ENCODE peak calls at places on chromosomes 1 and 21, in six cellular contexts. T is endodermal cell, V is left lung, N is heart right ventricle, P is stomach, M is RWPE2. L is an unnamed sample.

GRCh38 chr1:154768456-154769125 is 101.5 kb downstream of the KCNN3 start:
- DNase-seq in T (no peak), V (no peak), N (peak; percentile 36), P (peak; percentile 14), M (peak; percentile 25), L (no peak)

GRCh38 chr1:22829001-22829989 is 118.7 kb downstream of the EPHB2 start:
- DNase-seq in T (no peak), V (no peak), N (no peak), P (no peak), M (no peak), L (no peak)

GRCh38 chr21:37463083-37463780 is 96.7 kb downstream of the DYRK1A start:
- DNase-seq in T (peak; percentile 62), V (no peak), N (no peak), P (peak; percentile 49), M (no peak), L (no peak)

GRCh38 chr1:1122078-1122811 is 6.4 kb upstream of the C1orf159 start:
- DNase-seq in T (peak; percentile 94), V (peak; percentile 78), N (peak; percentile 79), P (peak; percentile 90), M (peak; percentile 75), L (peak; percentile 74)

GRCh38 chr1:223331929-223332328 is 32.0 kb downstream of the SUSD4 start:
- DNase-seq in T (no peak), V (no peak), N (no peak), P (no peak), M (no peak), L (no peak)

GRCh38 chr1:13908128-13908527 is 208.1 kb downstream of the PRDM2 start:
- DNase-seq in T (no peak), V (no peak), N (no peak), P (no peak), M (no peak), L (no peak)

GRCh38 chr1:30692201-30692947 is 31.0 kb downstream of the MATN1 start:
- DNase-seq in T (no peak), V (peak; percentile 15), N (no peak), P (no peak), M (peak; percentile 26), L (no peak)

GRCh38 chr1:32867671-32868070 is 3.0 kb downstream of the FNDC5 start:
- DNase-seq in T (no peak), V (no peak), N (no peak), P (no peak), M (no peak), L (no peak)

GRCh38 chr1:54278941-54279422 is 79.0 kb downstream of the MRPL37 start:
- DNase-seq in T (no peak), V (no peak), N (peak; percentile 41), P (peak; percentile 63), M (no peak), L (no peak)

GRCh38 chr1:200146100-200146499 is 118.6 kb downstream of the NR5A2 start:
- DNase-seq in T (no peak), V (no peak), N (no peak), P (no peak), M (no peak), L (no peak)

GRCh38 chr21:32572574-32573420 is 12.5 kb downstream of the TCP10L start:
- DNase-seq in T (peak; percentile 51), V (no peak), N (no peak), P (peak; percentile 66), M (no peak), L (peak; percentile 52)
- H3K4me3 ChIP-seq in T (no peak overlapping the region), V (no peak overlapping the region), N (no peak overlapping the region), P (no peak overlapping the region), M (no peak overlapping the region), L (peak overlapping the region; percentile 23)

GRCh38 chr1:3145489-3146325 is 76.7 kb downstream of the PRDM16 start:
- DNase-seq in T (no peak), V (no peak), N (no peak), P (no peak), M (no peak), L (no peak)

GRCh38 chr1:3142236-3142635 is 73.2 kb downstream of the PRDM16 start:
- DNase-seq in T (no peak), V (no peak), N (no peak), P (no peak), M (no peak), L (no peak)

GRCh38 chr1:3139871-3140837 is 71.2 kb downstream of the PRDM16 start:
- DNase-seq in T (no peak), V (no peak), N (no peak), P (no peak), M (no peak), L (peak; percentile 54)

GRCh38 chr1:3141836-3142235 is 72.8 kb downstream of the PRDM16 start:
- DNase-seq in T (no peak), V (no peak), N (no peak), P (no peak), M (no peak), L (no peak)

GRCh38 chr1:3142751-3143150 is 73.7 kb downstream of the PRDM16 start:
- DNase-seq in T (no peak), V (no peak), N (no peak), P (no peak), M (no peak), L (no peak)
- H3K27ac ChIP-seq in T (no peak overlapping the region), V (no peak overlapping the region), N (no peak overlapping the region), P (no peak overlapping the region), M (no peak overlapping the region), L (no peak overlapping the region)

GRCh38 chr1:169528214-169529067 is 42.7 kb upstream of the SLC19A2 start:
- DNase-seq in T (no peak), V (no peak), N (no peak), P (no peak), M (no peak), L (no peak)
- H3K4me3 ChIP-seq in T (peak overlapping the region; percentile 31), V (no peak overlapping the region), N (no peak overlapping the region), P (no peak overlapping the region), M (no peak overlapping the region), L (no peak overlapping the region)

DNA sequence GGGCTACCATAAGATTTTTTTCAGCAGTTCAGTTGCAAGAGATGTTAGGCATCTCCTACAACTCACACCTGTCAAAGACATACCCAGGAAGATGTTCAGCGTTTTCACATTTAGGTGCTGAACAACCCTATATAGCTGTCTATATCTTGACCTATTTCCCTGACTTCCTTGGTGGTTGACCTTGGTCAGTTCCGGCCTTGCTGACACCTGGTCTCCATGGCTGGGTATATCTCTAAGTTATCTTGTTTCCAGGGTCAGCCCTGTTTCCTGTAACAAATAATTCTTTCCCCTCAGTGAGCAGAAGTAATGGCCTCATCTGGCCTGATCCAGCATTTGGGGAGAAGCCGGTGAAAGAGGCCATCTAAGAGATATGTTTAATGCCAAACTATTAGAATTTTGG is 2.4 kb upstream of the BTG2 start:
- DNase-seq in T (no peak), V (no peak), N (no peak), P (no peak), M (no peak), L (no peak)
- H3K27ac ChIP-seq in T (no peak overlapping the region), V (no peak overlapping the region), N (no peak overlapping the region), P (no peak overlapping the region), M (no peak overlapping the region), L (no peak overlapping the region)

GRCh38 chr1:109926662-109927300 is 16.1 kb downstream of the CSF1 start:
- DNase-seq in T (peak; percentile 22), V (no peak), N (no peak), P (peak; percentile 25), M (no peak), L (no peak)
- H3K4me3 ChIP-seq in T (no peak overlapping the region), V (no peak overlapping the region), N (no peak overlapping the region), P (no peak overlapping the region), M (no peak overlapping the region), L (no peak overlapping the region)

GRCh38 chr1:44013949-44014348 is 17.3 kb downstream of the SLC6A9 start:
- DNase-seq in T (no peak), V (no peak), N (no peak), P (no peak), M (no peak), L (no peak)

GRCh38 chr1:44016875-44017400 is 14.3 kb downstream of the SLC6A9 start:
- DNase-seq in T (peak; percentile 41), V (no peak), N (no peak), P (no peak), M (no peak), L (no peak)

GRCh38 chr1:44015206-44015605 is 16.1 kb downstream of the SLC6A9 start:
- DNase-seq in T (no peak), V (no peak), N (no peak), P (no peak), M (peak; percentile 49), L (no peak)

GRCh38 chr1:44014365-44015104 is 16.7 kb downstream of the SLC6A9 start:
- DNase-seq in T (no peak), V (no peak), N (no peak), P (no peak), M (no peak), L (no peak)

GRCh38 chr1:44016081-44016874 is 15.0 kb downstream of the SLC6A9 start:
- DNase-seq in T (no peak), V (no peak), N (no peak), P (no peak), M (no peak), L (no peak)
- H3K27ac ChIP-seq in T (peak overlapping the region; percentile 86), V (no peak overlapping the region), N (no peak overlapping the region), P (no peak overlapping the region), M (no peak overlapping the region), L (no peak overlapping the region)

GRCh38 chr1:41315482-41315823 is 45.8 kb upstream of the FOXO6 start:
- DNase-seq in T (no peak), V (no peak), N (no peak), P (no peak), M (no peak), L (no peak)
- H3K4me3 ChIP-seq in T (no peak overlapping the region), V (no peak overlapping the region), N (no peak overlapping the region), P (no peak overlapping the region), M (no peak overlapping the region), L (no peak overlapping the region)

L was measured in pancreas.